ENCODE peak calls at places on chromosomes 6 and 20, in seven cellular contexts. S is heart left ventricle, G is spleen, M is A549, O is sigmoid colon, I is lower leg skin, H is HCT116. P is an unnamed sample.

GRCh38 chr6:45378324-45378926 is 691 bp upstream of the SUPT3H start:
- DNase-seq in S (no peak), G (peak), M (no peak), O (no peak), I (peak), H (no peak), P (peak)

GRCh38 chr6:153484056-153484455 is 353.0 kb upstream of the RGS17 start:
- DNase-seq in S (no peak), G (no peak), M (no peak), O (no peak), I (no peak), H (no peak), P (no peak)

GRCh38 chr6:150256618-150257272 is 112.1 kb upstream of the IYD start:
- DNase-seq in S (no peak), G (no peak), M (no peak), O (no peak), I (no peak), H (no peak), P (no peak)

GRCh38 chr6:14476793-14477531 is 359.4 kb downstream of the CD83 start:
- DNase-seq in S (no peak), G (no peak), M (peak), O (peak), I (no peak), H (no peak), P (no peak)

GRCh38 chr6:67914419-67914818 is 720.7 kb upstream of the ADGRB3 start:
- DNase-seq in S (no peak), G (no peak), M (no peak), O (no peak), I (no peak), H (no peak), P (no peak)

GRCh38 chr6:108946695-108947094 is 98.5 kb downstream of the ARMC2 start:
- DNase-seq in S (no peak), G (no peak), M (no peak), O (peak), I (no peak), H (no peak), P (no peak)

GRCh38 chr20:59469266-59470252 is 134.8 kb upstream of the PHACTR3 start:
- DNase-seq in S (no peak), G (peak), M (no peak), O (peak), I (no peak), H (no peak), P (no peak)

GRCh38 chr6:36804549-36804948 is 34.7 kb downstream of the CPNE5 start:
- DNase-seq in S (no peak), G (no peak), M (no peak), O (no peak), I (no peak), H (no peak), P (no peak)

GRCh38 chr6:34982424-34982852 is 93.4 kb downstream of the ANKS1A start:
- DNase-seq in S (no peak), G (no peak), M (peak), O (no peak), I (no peak), H (no peak), P (no peak)

GRCh38 chr6:110944681-110945151 is 13.8 kb upstream of the GTF3C6 start:
- DNase-seq in S (no peak), G (no peak), M (peak), O (no peak), I (no peak), H (peak), P (no peak)

GRCh38 chr6:125679651-125680050 is 69.8 kb upstream of the HEY2 start:
- DNase-seq in S (no peak), G (no peak), M (no peak), O (no peak), I (no peak), H (no peak), P (no peak)

GRCh38 chr20:48826883-48827771 is 672 bp downstream of the PREX1 start:
- DNase-seq in S (peak), G (peak), M (peak), O (no peak), I (no peak), H (no peak), P (peak)

GRCh38 chr6:80528115-80528514 is 421.6 kb downstream of the BCKDHB start:
- DNase-seq in S (no peak), G (no peak), M (no peak), O (no peak), I (no peak), H (no peak), P (no peak)

GRCh38 chr6:123879749-123880148 is 76.1 kb downstream of the NKAIN2 start:
- DNase-seq in S (no peak), G (no peak), M (no peak), O (no peak), I (no peak), H (no peak), P (no peak)

GRCh38 chr6:44855562-44856494 is 468.3 kb downstream of the CDC5L start:
- DNase-seq in S (no peak), G (no peak), M (no peak), O (no peak), I (no peak), H (no peak), P (no peak)

GRCh38 chr20:35088231-35088794 is 4.3 kb downstream of the TRPC4AP start:
- DNase-seq in S (no peak), G (no peak), M (no peak), O (no peak), I (no peak), H (no peak), P (no peak)

GRCh38 chr20:50467618-50468373 is 42.4 kb upstream of the PTPN1 start:
- DNase-seq in S (no peak), G (no peak), M (peak), O (no peak), I (no peak), H (peak), P (peak)

GRCh38 chr20:20002101-20002998 is 14.8 kb upstream of the NAA20 start:
- DNase-seq in S (no peak), G (no peak), M (no peak), O (no peak), I (no peak), H (no peak), P (no peak)

GRCh38 chr20:49786671-49787370 is 25.8 kb upstream of the SLC9A8 start:
- DNase-seq in S (no peak), G (no peak), M (peak), O (no peak), I (no peak), H (no peak), P (no peak)

GRCh38 chr6:28315628-28316027 is 20.3 kb downstream of the ZSCAN31 start:
- DNase-seq in S (no peak), G (no peak), M (no peak), O (no peak), I (no peak), H (no peak), P (no peak)

GRCh38 chr6:68559052-68559451 is 76.0 kb upstream of the ADGRB3 start:
- DNase-seq in S (no peak), G (no peak), M (no peak), O (no peak), I (no peak), H (no peak), P (no peak)

GRCh38 chr6:138986578-138986977 is 1.5 kb downstream of the REPS1 start:
- DNase-seq in S (no peak), G (no peak), M (no peak), O (no peak), I (no peak), H (no peak), P (no peak)

GRCh38 chr6:25660512-25660911 is 8.5 kb downstream of the SCGN start:
- DNase-seq in S (no peak), G (no peak), M (peak), O (no peak), I (no peak), H (peak), P (no peak)

GRCh38 chr6:139708342-139709199 is 334.1 kb upstream of the CITED2 start:
- DNase-seq in S (no peak), G (no peak), M (peak), O (no peak), I (no peak), H (no peak), P (no peak)

GRCh38 chr6:5753187-5753586 is 253.5 kb downstream of the NRN1 start:
- DNase-seq in S (no peak), G (no peak), M (no peak), O (no peak), I (no peak), H (no peak), P (no peak)

GRCh38 chr6:78810698-78811097 is 56.7 kb upstream of the IRAK1BP1 start:
- DNase-seq in S (no peak), G (no peak), M (no peak), O (no peak), I (no peak), H (no peak), P (no peak)

GRCh38 chr6:49607391-49607982 is 29.2 kb downstream of the RHAG start:
- DNase-seq in S (no peak), G (no peak), M (no peak), O (no peak), I (no peak), H (no peak), P (no peak)

GRCh38 chr20:54189630-54190029 is 15.8 kb upstream of the CYP24A1 start:
- DNase-seq in S (no peak), G (no peak), M (no peak), O (no peak), I (no peak), H (no peak), P (no peak)

GRCh38 chr6:29826271-29826670 is 1.4 kb upstream of the HLA-G start:
- DNase-seq in S (no peak), G (no peak), M (no peak), O (no peak), I (no peak), H (no peak), P (no peak)

GRCh38 chr6:29830409-29830808 is 2.8 kb downstream of the HLA-G start:
- DNase-seq in S (no peak), G (no peak), M (no peak), O (no peak), I (no peak), H (no peak), P (no peak)

GRCh38 chr6:29827579-29828470 is at the start of gene HLA-G:
- DNase-seq in S (no peak), G (no peak), M (no peak), O (no peak), I (no peak), H (no peak), P (no peak)

GRCh38 chr6:29829766-29830165 is 2.1 kb downstream of the HLA-G start:
- DNase-seq in S (no peak), G (no peak), M (no peak), O (no peak), I (no peak), H (no peak), P (no peak)

DNA sequence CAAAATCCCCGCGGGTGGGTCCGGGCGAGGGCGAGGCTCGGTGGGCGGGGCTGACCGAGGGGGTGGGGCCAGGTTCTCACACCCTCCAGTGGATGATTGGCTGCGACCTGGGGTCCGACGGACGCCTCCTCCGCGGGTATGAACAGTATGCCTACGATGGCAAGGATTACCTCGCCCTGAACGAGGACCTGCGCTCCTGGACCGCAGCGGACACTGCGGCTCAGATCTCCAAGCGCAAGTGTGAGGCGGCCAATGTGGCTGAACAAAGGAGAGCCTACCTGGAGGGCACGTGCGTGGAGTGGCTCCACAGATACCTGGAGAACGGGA is 809 bp downstream of the HLA-G start:
- DNase-seq in S (no peak), G (no peak), M (no peak), O (no peak), I (no peak), H (no peak), P (no peak)
- H3K4me3 ChIP-seq in S (peak), G (no peak), M (no peak), O (no peak), I (no peak), H (no peak), P (peak)

GRCh38 chr6:3749991-3750323 is 1.6 kb downstream of the PXDC1 start:
- DNase-seq in S (peak), G (no peak), M (no peak), O (peak), I (peak), H (no peak), P (peak)
- TF ChIP-seq POLR2A in S (no peak), G (no peak), M (no peak), O (no peak), I (no peak), H (no peak), P (no peak)

GRCh38 chr6:93419304-93420162 is at the start of gene EPHA7:
- DNase-seq in S (peak), G (peak), M (peak), O (peak), I (peak), H (no peak), P (peak)
- H3K4me3 ChIP-seq in S (peak), G (peak), M (peak), O (peak), I (peak), H (no peak), P (peak)

GRCh38 chr20:57707320-57707719 is 2.5 kb downstream of the PMEPA1 start:
- DNase-seq in S (no peak), G (no peak), M (no peak), O (no peak), I (no peak), H (no peak), P (no peak)

GRCh38 chr20:57707849-57708693 is 1.7 kb downstream of the PMEPA1 start:
- DNase-seq in S (no peak), G (no peak), M (no peak), O (no peak), I (no peak), H (no peak), P (no peak)

GRCh38 chr20:57704245-57704644 is 5.6 kb downstream of the PMEPA1 start:
- DNase-seq in S (no peak), G (no peak), M (no peak), O (no peak), I (no peak), H (no peak), P (no peak)

GRCh38 chr20:57703013-57703412 is 6.8 kb downstream of the PMEPA1 start:
- DNase-seq in S (no peak), G (peak), M (no peak), O (no peak), I (no peak), H (no peak), P (peak)

GRCh38 chr20:57705103-57705899 is 4.5 kb downstream of the PMEPA1 start:
- DNase-seq in S (no peak), G (no peak), M (no peak), O (no peak), I (no peak), H (no peak), P (no peak)
- TF ChIP-seq POLR2A in S (no peak), G (no peak), M (no peak), O (no peak), I (no peak), H (no peak), P (no peak)

GRCh38 chr20:62590301-62591121 is 51.8 kb upstream of the SLCO4A1 start:
- DNase-seq in S (peak), G (no peak), M (peak), O (no peak), I (no peak), H (no peak), P (no peak)
- H3K4me3 ChIP-seq in S (no peak), G (no peak), M (no peak), O (no peak), I (no peak), H (no peak), P (no peak)

DNA sequence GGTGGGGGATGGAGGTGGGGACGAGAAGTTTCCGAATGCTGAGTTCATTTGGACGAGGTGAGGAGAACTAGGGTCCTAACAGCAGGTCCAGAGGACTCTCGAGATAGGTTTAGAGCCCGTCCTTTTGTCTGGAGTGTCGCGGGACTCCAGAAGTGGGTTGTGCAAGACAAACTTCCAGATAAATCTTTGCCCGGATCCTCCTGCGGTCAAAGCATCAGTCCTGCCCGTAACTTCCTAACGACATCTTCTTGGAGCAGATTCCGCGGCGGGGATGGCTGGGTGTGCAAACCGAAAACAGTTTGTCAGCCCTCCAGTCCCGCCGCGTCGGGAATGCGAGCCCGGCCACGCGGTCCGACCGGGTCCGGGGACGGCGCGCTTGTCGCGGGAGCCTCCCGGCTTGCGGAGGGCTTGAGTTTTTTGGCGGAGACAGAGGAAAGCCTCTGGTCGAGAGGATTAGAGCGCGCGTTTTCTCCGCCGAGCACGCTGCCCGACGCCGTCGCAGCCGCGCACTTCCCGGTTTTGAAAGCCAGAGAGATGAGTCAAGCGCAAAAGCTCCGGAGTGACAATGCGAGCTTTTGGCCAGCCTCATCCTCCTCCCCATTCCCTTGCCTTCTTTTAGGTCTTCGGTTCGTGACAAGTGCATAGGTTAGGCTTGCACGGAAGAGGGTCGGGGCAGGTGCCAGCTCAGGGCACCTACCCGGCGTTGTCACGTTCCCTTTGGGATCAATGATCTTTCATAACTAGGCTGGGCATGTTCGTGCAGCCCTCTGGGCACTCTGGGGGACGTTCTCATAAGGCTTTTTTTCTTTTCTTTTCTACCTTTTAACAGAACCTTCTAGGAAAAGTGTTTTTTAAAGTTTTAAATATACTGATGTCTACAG is 91.4 kb upstream of the PRDM1 start:
- DNase-seq in S (peak), G (peak), M (peak), O (peak), I (peak), H (peak), P (peak)
- TF ChIP-seq POLR2A in S (no peak), G (no peak), M (no peak), O (no peak), I (no peak), H (no peak), P (peak)

GRCh38 chr6:2876210-2877056 is 26.7 kb downstream of the SERPINB9 start:
- DNase-seq in S (peak), G (peak), M (peak), O (no peak), I (no peak), H (peak), P (peak)
- H3K4me3 ChIP-seq in S (peak), G (peak), M (peak), O (peak), I (no peak), H (peak), P (peak)